ENCODE peak calls at places on chromosomes 7 and 10, in eight cellular contexts. One of them, this sample, is unnamed.
A peak's percentile ranks its signal among the peaks of the same experiment; 100 is the strongest.

GRCh38 chr10:69769395-69769989 is 32.2 kb upstream of the COL13A1 start:
- DNase-seq in memory B cell: no peak
- DNase-seq in K562: no peak
- DNase-seq in psoas muscle: peak; percentile 39
- DNase-seq in NCI-H1436: no peak
- DNase-seq in mammary epithelial cell: peak; percentile 59
- DNase-seq in thyroid gland: no peak
- DNase-seq in stimulated activated CD8-positive, alpha-beta memory T cell treated with anti-CD3 and anti-CD28 coated beads, Interleukin-15, amount 100 ng/mL, for 4 hours: no peak
- DNase-seq in this sample: no peak

GRCh38 chr10:63583909-63584747 is 62.9 kb downstream of the REEP3 start:
- DNase-seq in memory B cell: no peak
- DNase-seq in K562: no peak
- DNase-seq in psoas muscle: no peak
- DNase-seq in NCI-H1436: no peak
- DNase-seq in mammary epithelial cell: no peak
- DNase-seq in thyroid gland: no peak
- DNase-seq in stimulated activated CD8-positive, alpha-beta memory T cell treated with anti-CD3 and anti-CD28 coated beads, Interleukin-15, amount 100 ng/mL, for 4 hours: no peak
- DNase-seq in this sample: no peak

GRCh38 chr7:19442016-19442785 is 266.6 kb downstream of the POLR1F start:
- DNase-seq in memory B cell: no peak
- DNase-seq in K562: peak; percentile 15
- DNase-seq in psoas muscle: no peak
- DNase-seq in NCI-H1436: no peak
- DNase-seq in mammary epithelial cell: peak; percentile 26
- DNase-seq in thyroid gland: no peak
- DNase-seq in stimulated activated CD8-positive, alpha-beta memory T cell treated with anti-CD3 and anti-CD28 coated beads, Interleukin-15, amount 100 ng/mL, for 4 hours: no peak
- DNase-seq in this sample: no peak

GRCh38 chr7:11343818-11344413 is 370.2 kb downstream of the PHF14 start:
- DNase-seq in memory B cell: peak; percentile 12
- DNase-seq in K562: peak; percentile 56
- DNase-seq in psoas muscle: no peak
- DNase-seq in NCI-H1436: peak; percentile 47
- DNase-seq in mammary epithelial cell: peak; percentile 28
- DNase-seq in thyroid gland: no peak
- DNase-seq in stimulated activated CD8-positive, alpha-beta memory T cell treated with anti-CD3 and anti-CD28 coated beads, Interleukin-15, amount 100 ng/mL, for 4 hours: no peak
- DNase-seq in this sample: no peak

GRCh38 chr7:123809471-123809870 is 35.5 kb upstream of the HYAL4 start:
- DNase-seq in memory B cell: no peak
- DNase-seq in K562: no peak
- DNase-seq in psoas muscle: no peak
- DNase-seq in NCI-H1436: no peak
- DNase-seq in mammary epithelial cell: no peak
- DNase-seq in thyroid gland: no peak
- DNase-seq in stimulated activated CD8-positive, alpha-beta memory T cell treated with anti-CD3 and anti-CD28 coated beads, Interleukin-15, amount 100 ng/mL, for 4 hours: no peak
- DNase-seq in this sample: no peak

GRCh38 chr7:144470052-144470451 is 66.6 kb upstream of the NOBOX start:
- DNase-seq in memory B cell: no peak
- DNase-seq in K562: no peak
- DNase-seq in psoas muscle: no peak
- DNase-seq in NCI-H1436: no peak
- DNase-seq in mammary epithelial cell: no peak
- DNase-seq in thyroid gland: no peak
- DNase-seq in stimulated activated CD8-positive, alpha-beta memory T cell treated with anti-CD3 and anti-CD28 coated beads, Interleukin-15, amount 100 ng/mL, for 4 hours: no peak
- DNase-seq in this sample: no peak

GRCh38 chr10:72309290-72310240 is 35.8 kb downstream of the DDIT4 start:
- DNase-seq in memory B cell: no peak
- DNase-seq in K562: no peak
- DNase-seq in psoas muscle: peak; percentile 70
- DNase-seq in NCI-H1436: no peak
- DNase-seq in mammary epithelial cell: no peak
- DNase-seq in thyroid gland: no peak
- DNase-seq in stimulated activated CD8-positive, alpha-beta memory T cell treated with anti-CD3 and anti-CD28 coated beads, Interleukin-15, amount 100 ng/mL, for 4 hours: no peak
- DNase-seq in this sample: peak; percentile 86

GRCh38 chr10:121644501-121644900 is 46.3 kb upstream of the FGFR2 start:
- DNase-seq in memory B cell: no peak
- DNase-seq in K562: no peak
- DNase-seq in psoas muscle: no peak
- DNase-seq in NCI-H1436: no peak
- DNase-seq in mammary epithelial cell: no peak
- DNase-seq in thyroid gland: no peak
- DNase-seq in stimulated activated CD8-positive, alpha-beta memory T cell treated with anti-CD3 and anti-CD28 coated beads, Interleukin-15, amount 100 ng/mL, for 4 hours: no peak
- DNase-seq in this sample: no peak

GRCh38 chr10:93462371-93462770 is 19.8 kb downstream of the MYOF start:
- DNase-seq in memory B cell: no peak
- DNase-seq in K562: no peak
- DNase-seq in psoas muscle: no peak
- DNase-seq in NCI-H1436: no peak
- DNase-seq in mammary epithelial cell: no peak
- DNase-seq in thyroid gland: no peak
- DNase-seq in stimulated activated CD8-positive, alpha-beta memory T cell treated with anti-CD3 and anti-CD28 coated beads, Interleukin-15, amount 100 ng/mL, for 4 hours: no peak
- DNase-seq in this sample: no peak

GRCh38 chr10:18583575-18584270 is 67.7 kb downstream of the NSUN6 start:
- DNase-seq in memory B cell: no peak
- DNase-seq in K562: peak; percentile 11
- DNase-seq in psoas muscle: no peak
- DNase-seq in NCI-H1436: no peak
- DNase-seq in mammary epithelial cell: no peak
- DNase-seq in thyroid gland: no peak
- DNase-seq in stimulated activated CD8-positive, alpha-beta memory T cell treated with anti-CD3 and anti-CD28 coated beads, Interleukin-15, amount 100 ng/mL, for 4 hours: no peak
- DNase-seq in this sample: no peak